ENCODE peak calls at places on chromosomes 4 and X, in four cellular contexts. D, B, H and G are unnamed samples.

GRCh38 chrX:15815779-15816452 is 25.6 kb downstream of the ZRSR2 start:
- DNase-seq in D (peak), B (no peak), H (peak), G (no peak)

GRCh38 chr4:185726931-185727330 is 85.1 kb downstream of the SORBS2 start:
- DNase-seq in B (no peak), D (peak), H (no peak), G (no peak)

GRCh38 chr4:142408003-142408441 is 438.1 kb downstream of the INPP4B start:
- DNase-seq in H (no peak), B (no peak), D (peak), G (no peak)

GRCh38 chr4:120008957-120009356 is 57.7 kb downstream of the MAD2L1 start:
- DNase-seq in B (no peak), D (no peak), H (no peak), G (no peak)

GRCh38 chrX:69179380-69179911 is 14.2 kb upstream of the PJA1 start:
- DNase-seq in D (no peak), B (no peak), H (no peak), G (no peak)

GRCh38 chrX:133569217-133569616 is 153.9 kb upstream of the GPC4 start:
- DNase-seq in D (no peak), B (no peak), H (no peak), G (no peak)

GRCh38 chr4:4349902-4350301 is 37.0 kb upstream of the NSG1 start:
- DNase-seq in B (no peak), H (no peak), D (no peak), G (no peak)

GRCh38 chr4:24024597-24024996 is 134.8 kb upstream of the PPARGC1A start:
- DNase-seq in H (no peak), D (peak), B (no peak), G (no peak)

GRCh38 chr4:61277785-61278184 is 77.7 kb downstream of the ADGRL3 start:
- DNase-seq in B (no peak), H (no peak), D (peak), G (no peak)

GRCh38 chrX:45502396-45502795 is 301.7 kb upstream of the DIPK2B start:
- DNase-seq in D (no peak), H (no peak), B (no peak), G (no peak)

DNA sequence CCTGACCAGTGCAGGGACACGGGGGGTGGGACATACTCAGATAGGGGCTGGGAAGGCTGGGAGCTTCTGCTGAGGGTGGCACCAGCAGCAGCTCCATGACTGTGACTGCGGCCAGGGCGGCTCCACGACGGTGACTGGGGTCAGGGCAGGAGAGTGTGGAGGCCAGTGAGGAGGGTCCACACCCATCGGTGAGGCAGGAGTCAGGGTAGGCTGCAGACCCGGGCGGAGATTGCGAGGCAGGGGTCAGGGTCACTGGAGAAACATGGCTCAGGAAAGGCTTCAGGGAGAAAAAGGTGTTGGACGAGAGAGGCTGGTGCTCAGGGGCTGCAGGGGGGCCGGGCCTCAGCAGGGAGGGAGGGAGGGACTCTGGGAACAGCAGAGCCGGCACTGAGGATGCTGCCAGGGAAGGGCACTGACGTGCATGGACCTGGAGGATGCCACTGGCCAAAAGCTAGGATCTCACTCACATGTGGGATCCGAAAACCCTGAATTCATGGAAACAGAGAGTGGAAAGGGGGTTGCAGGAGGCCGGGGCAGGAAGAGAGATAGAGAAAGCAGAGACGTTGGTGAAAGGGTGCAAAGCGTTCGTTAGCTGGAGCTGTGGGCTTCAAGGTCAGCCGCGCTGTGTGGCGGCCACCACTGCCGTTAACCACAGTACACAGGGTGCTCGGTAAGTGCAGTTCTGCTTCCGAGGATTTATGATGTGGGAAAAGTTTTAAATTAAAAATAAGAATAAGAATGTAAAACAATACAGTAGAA is 22.0 kb downstream of the ATP5ME start:
- DNase-seq in D (no peak), H (no peak), B (no peak), G (no peak)
- TF ChIP-seq CTCF in D (no peak), H (no peak), B (no peak), G (no peak)

GRCh38 chr4:182268966-182269365 is 25.8 kb downstream of the TENM3 start:
- DNase-seq in D (no peak), B (no peak), H (no peak), G (no peak)

GRCh38 chr4:182263562-182263961 is 20.4 kb downstream of the TENM3 start:
- DNase-seq in B (no peak), D (no peak), H (no peak), G (no peak)

GRCh38 chr4:182267048-182267447 is 23.8 kb downstream of the TENM3 start:
- DNase-seq in D (no peak), B (no peak), H (no peak), G (no peak)

GRCh38 chr4:182264139-182264752 is 21.0 kb downstream of the TENM3 start:
- DNase-seq in D (no peak), B (no peak), H (no peak), G (no peak)

DNA sequence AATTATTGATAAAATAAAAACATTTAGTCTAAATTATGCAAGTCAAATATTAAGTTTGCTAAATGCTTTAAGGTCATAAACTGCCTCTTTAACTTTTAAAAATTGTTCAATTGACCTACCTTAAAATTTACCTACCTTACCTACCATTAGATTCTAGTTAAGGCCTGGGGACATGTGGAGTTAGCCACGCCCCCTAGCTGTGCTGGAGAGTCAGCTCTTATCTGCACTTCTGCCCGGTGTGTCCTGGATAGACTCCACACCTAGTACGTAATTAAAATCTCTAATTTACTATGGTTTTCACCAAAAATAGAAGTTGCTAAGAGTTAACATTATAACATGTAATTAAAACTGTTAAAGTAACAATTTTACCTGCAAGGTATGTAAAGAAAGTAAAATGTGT is 22.7 kb downstream of the TENM3 start:
- DNase-seq in H (no peak), D (no peak), B (no peak), G (no peak)
- TF ChIP-seq CTCF in H (no peak), D (no peak), B (no peak), G (no peak)

DNA sequence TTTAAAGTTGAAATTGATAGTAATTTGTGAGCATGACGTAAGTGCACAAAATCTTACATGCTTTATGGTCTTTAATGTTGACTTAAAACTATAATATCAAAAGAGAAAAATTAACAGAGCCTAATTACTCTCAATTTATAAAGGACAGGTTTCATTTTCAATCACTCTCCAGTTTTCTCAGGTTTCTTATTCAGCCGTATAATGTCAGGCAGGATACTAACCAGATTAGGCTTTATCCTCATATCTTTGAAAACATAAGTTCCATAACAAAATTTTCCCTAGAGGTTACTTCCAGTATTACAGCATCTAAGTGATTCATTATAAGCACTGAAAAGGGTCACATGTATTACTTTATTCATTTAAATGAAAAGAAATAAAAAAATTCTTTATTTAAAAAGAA is 492.1 kb downstream of the PACRGL start:
- DNase-seq in B (no peak), H (no peak), D (no peak), G (no peak)
- TF ChIP-seq CTCF in B (peak), H (peak), D (no peak), G (no peak)

GRCh38 chrX:19912-20571 is 261.1 kb upstream of the PLCXD1 start:
- DNase-seq in B (no peak), D (no peak), H (no peak), G (peak)
- TF ChIP-seq CTCF in B (peak), D (no peak), H (no peak), G (no peak)

DNA sequence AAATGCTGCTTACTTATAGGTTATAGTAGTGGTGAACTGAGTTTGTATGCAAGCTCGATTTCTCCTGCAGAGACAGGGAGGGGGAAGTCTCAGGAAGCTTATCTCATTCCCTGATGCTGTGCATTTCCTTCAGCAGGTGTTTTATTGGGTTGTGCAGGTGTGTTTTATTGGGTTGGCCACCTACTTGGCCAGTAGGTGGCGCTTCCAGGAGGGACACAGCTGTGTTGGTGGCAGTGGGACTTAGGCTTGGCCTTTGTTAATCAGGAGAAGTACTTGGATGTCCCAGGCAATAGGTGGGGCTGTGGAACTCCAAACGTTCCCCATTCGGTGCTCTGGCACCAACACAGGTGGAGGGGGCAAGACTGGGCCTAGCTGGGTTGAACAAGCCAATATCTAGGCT is 196.0 kb upstream of the DCAF8L1 start:
- DNase-seq in D (peak), B (no peak), H (no peak), G (no peak)
- TF ChIP-seq CTCF in D (peak), B (peak), H (peak), G (no peak)

GRCh38 chrX:103533428-103534216 is 14.3 kb upstream of the RAB40A start:
- DNase-seq in H (peak), D (peak), B (peak), G (peak)
- TF ChIP-seq CTCF in H (peak), D (peak), B (peak), G (peak)

GRCh38 chrX:154317391-154318000 is 21.9 kb downstream of the TKTL1 start:
- DNase-seq in B (no peak), H (no peak), D (peak), G (no peak)
- TF ChIP-seq CTCF in B (peak), H (peak), D (peak), G (peak)

GRCh38 chr4:6783111-6783981 is 819 bp downstream of the KIAA0232 start:
- DNase-seq in H (peak), D (peak), B (peak), G (peak)
- TF ChIP-seq CTCF in H (no peak), D (peak), B (no peak), G (no peak)